ENCODE peak calls at places on chromosomes 5 and 9, in four cellular contexts. B, O, K and W are unnamed samples.

GRCh38 chr5:38528162-38528703 is 28.2 kb downstream of the LIFR start:
- DNase-seq in B (no peak), K (no peak), O (no peak), W (no peak)

GRCh38 chr5:56522972-56523371 is 289.8 kb upstream of the ANKRD55 start:
- DNase-seq in B (no peak), K (no peak), O (no peak), W (no peak)

GRCh38 chr9:134025606-134026541 is 593 bp downstream of the BRD3OS start:
- DNase-seq in O (peak; percentile 51), B (peak; percentile 77), K (no peak), W (no peak)

GRCh38 chr9:69136781-69137180 is 37.3 kb upstream of the TJP2 start:
- DNase-seq in B (no peak), K (no peak), O (no peak), W (no peak)

GRCh38 chr5:37717276-37717612 is 122.6 kb downstream of the GDNF start:
- DNase-seq in B (no peak), K (no peak), O (no peak), W (no peak)

GRCh38 chr5:169970911-169971436 is 9.3 kb downstream of the INSYN2B start:
- DNase-seq in B (no peak), O (peak; percentile 98), K (no peak), W (peak; percentile 74)

GRCh38 chr9:136856078-136856474 is 3.9 kb downstream of the MAMDC4 start:
- DNase-seq in B (no peak), O (no peak), K (no peak), W (no peak)

GRCh38 chr5:97425511-97425910 is 242.5 kb upstream of the RIOK2 start:
- DNase-seq in B (no peak), O (peak; percentile 13), K (no peak), W (no peak)

GRCh38 chr5:26339576-26339975 is 698.8 kb downstream of the CDH9 start:
- DNase-seq in K (no peak), B (no peak), O (no peak), W (no peak)

GRCh38 chr9:120980951-120981350 is 54.4 kb upstream of the TRAF1 start:
- DNase-seq in K (no peak), B (no peak), O (no peak), W (no peak)

GRCh38 chr9:99485461-99485860 is 263.4 kb downstream of the SEC61B start:
- DNase-seq in K (no peak), O (no peak), B (no peak), W (no peak)

GRCh38 chr9:121560921-121561320 is 61.3 kb upstream of the GGTA1 start:
- DNase-seq in K (no peak), B (no peak), O (no peak), W (no peak)

GRCh38 chr9:33198163-33198562 is 31.0 kb upstream of the B4GALT1 start:
- DNase-seq in B (no peak), K (no peak), O (no peak), W (no peak)

GRCh38 chr5:74206571-74207550 is 433.7 kb downstream of the ENC1 start:
- DNase-seq in B (peak; percentile 39), O (peak; percentile 61), K (peak; percentile 27), W (peak; percentile 34)

GRCh38 chr5:35938518-35939227 is at the start of gene CAPSL:
- DNase-seq in K (no peak), B (peak; percentile 81), O (peak; percentile 84), W (peak; percentile 39)

GRCh38 chr5:102312586-102312985 is 16.5 kb upstream of the SLCO4C1 start:
- DNase-seq in K (no peak), O (no peak), B (peak; percentile 16), W (no peak)

GRCh38 chr9:135559606-135560005 is 1.9 kb upstream of the PAEP start:
- DNase-seq in K (no peak), B (no peak), O (no peak), W (no peak)

GRCh38 chr5:142186821-142187594 is 78.4 kb downstream of the NDFIP1 start:
- DNase-seq in K (no peak), B (no peak), O (no peak), W (no peak)

GRCh38 chr5:159877894-159878448 is 38.3 kb upstream of the ADRA1B start:
- DNase-seq in K (no peak), O (no peak), B (no peak), W (no peak)

GRCh38 chr9:2826291-2826690 is 17.6 kb downstream of the PUM3 start:
- DNase-seq in K (no peak), O (no peak), B (no peak), W (no peak)

GRCh38 chr5:150372626-150373025 is 15.1 kb downstream of the TCOF1 start:
- DNase-seq in O (no peak), K (no peak), B (no peak), W (no peak)

GRCh38 chr5:132258102-132259060 is 885 bp downstream of the PDLIM4 start:
- DNase-seq in B (peak; percentile 53), O (peak; percentile 70), K (no peak), W (no peak)

GRCh38 chr5:180873628-180874520 is 12.8 kb upstream of the ZFP62 start:
- DNase-seq in K (no peak), O (no peak), B (no peak), W (no peak)

GRCh38 chr9:34328983-34329832 is at the start of the genes KIF24 and NUDT2:
- DNase-seq in B (peak; percentile 100), K (peak; percentile 88), O (peak; percentile 99), W (peak; percentile 99)

GRCh38 chr5:133912951-133913350 is 55.5 kb downstream of the C5orf15 start:
- DNase-seq in O (no peak), B (no peak), K (no peak), W (no peak)
- H3K27ac ChIP-seq in O (no peak overlapping the region), B (no peak overlapping the region), K (no peak overlapping the region), W (no peak overlapping the region)

GRCh38 chr9:123376218-123377071 is 20.4 kb downstream of the CRB2 start:
- DNase-seq in K (no peak), B (no peak), O (no peak), W (no peak)

GRCh38 chr9:123377211-123377971 is 21.4 kb downstream of the CRB2 start:
- DNase-seq in B (no peak), O (no peak), K (no peak), W (no peak)

GRCh38 chr9:123378956-123379660 is 23.1 kb downstream of the CRB2 start:
- DNase-seq in B (no peak), O (no peak), K (no peak), W (no peak)

GRCh38 chr9:123375725-123376132 is 19.7 kb downstream of the CRB2 start:
- DNase-seq in K (no peak), B (peak; percentile 86), O (peak; percentile 36), W (no peak)

DNA sequence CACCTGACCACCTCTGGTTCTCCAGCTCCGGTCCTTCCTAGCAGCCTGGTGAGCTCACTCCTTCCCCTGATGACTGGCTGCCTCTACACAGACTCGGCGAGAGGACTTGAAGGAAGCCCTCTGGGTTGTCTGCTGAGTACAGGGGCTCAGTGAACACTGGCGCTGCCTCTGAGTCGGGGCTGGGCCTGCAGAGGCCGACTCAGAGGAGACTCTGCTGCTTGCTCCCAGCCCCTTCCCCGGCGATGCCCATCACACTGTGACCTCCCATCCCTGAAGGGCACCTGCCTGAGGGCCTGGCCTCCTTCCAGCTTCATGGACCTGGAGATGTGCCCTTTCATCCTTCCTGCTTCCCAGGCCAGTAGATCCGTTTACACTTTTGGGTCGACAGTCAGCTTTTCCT is 22.0 kb downstream of the CRB2 start:
- DNase-seq in K (no peak), O (no peak), B (no peak), W (no peak)
- H3K27ac ChIP-seq in K (no peak overlapping the region), O (no peak overlapping the region), B (no peak overlapping the region), W (no peak overlapping the region)

GRCh38 chr5:133928690-133929393 is 39.6 kb downstream of the C5orf15 start:
- DNase-seq in O (no peak), B (no peak), K (no peak), W (no peak)

GRCh38 chr5:133930824-133931111 is 37.7 kb downstream of the C5orf15 start:
- DNase-seq in K (no peak), B (no peak), O (no peak), W (no peak)

GRCh38 chr5:133931546-133931945 is 36.9 kb downstream of the C5orf15 start:
- DNase-seq in K (no peak), B (no peak), O (no peak), W (no peak)

GRCh38 chr5:133932441-133933168 is 35.8 kb downstream of the C5orf15 start:
- DNase-seq in K (no peak), B (no peak), O (no peak), W (no peak)

GRCh38 chr5:133930061-133930823 is 38.2 kb downstream of the C5orf15 start:
- DNase-seq in B (no peak), O (no peak), K (no peak), W (no peak)
- H3K27ac ChIP-seq in B (no peak overlapping the region), O (no peak overlapping the region), K (no peak overlapping the region), W (no peak overlapping the region)

DNA sequence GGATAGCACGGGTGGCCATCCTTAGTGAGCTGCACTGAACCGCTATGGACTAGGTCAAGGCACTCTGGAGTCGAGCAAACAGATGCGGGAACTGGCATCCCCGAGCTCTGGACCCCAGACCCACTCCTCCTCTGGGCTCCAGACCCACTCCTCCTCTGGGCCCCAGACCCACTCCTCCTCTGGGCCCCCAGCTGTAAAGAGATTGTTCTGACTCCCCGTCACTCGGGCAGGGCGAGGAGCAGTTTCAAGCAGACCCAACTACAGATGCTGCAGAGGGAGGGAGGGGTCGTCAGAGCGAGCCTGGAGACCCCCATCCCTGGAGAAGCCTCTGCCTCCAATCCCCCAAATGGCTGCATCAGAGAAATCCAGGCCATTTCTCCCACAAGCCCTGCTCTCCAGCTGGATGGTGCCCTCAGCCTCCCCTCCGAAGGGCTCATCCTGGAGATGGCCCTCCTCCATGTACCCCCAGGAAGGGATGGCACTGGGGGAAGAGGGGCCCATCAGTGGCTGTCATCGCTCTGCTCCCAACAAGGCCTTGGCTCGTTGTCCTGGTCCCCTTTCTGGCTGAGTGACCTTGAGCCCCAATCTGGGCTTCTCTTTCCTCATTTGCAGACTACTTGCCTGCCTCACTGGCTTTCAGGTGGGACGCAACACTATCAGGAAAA is 38.7 kb downstream of the DUSP1 start:
- DNase-seq in K (no peak), B (no peak), O (no peak), W (no peak)
- H3K27ac ChIP-seq in K (no peak overlapping the region), B (peak overlapping the region; percentile 97), O (peak overlapping the region; percentile 100), W (peak overlapping the region; percentile 98)

DNA sequence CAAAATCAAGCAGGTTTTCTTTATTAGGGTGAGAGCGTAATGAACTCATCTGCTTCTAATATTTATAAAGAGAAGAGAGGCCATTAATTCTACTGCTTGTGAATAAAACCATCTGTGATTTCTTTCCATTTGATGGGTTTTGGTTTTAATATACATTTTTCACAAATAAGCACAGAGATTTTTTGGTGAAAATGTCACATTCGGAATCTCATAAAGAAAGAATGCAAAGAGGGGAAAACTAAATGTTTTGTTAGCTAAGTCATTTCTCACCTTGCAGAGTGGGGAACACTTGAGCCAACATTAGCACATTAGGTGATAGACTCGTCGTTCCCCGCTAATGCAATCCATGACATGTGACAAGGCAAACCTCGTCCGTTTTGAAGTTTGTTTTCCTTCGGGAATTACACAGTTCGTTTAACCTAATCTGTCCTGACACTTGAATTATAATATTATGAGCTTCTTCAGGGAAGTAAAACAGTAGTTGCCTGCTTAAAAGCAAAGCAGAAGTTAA is 95.9 kb upstream of the LMX1B start:
- DNase-seq in O (no peak), B (no peak), K (no peak), W (no peak)
- H3K27ac ChIP-seq in O (no peak overlapping the region), B (peak overlapping the region; percentile 25), K (no peak overlapping the region), W (no peak overlapping the region)

GRCh38 chr9:90310523-90310879 is 332.1 kb downstream of the DIRAS2 start:
- DNase-seq in K (no peak), B (no peak), O (no peak), W (no peak)

GRCh38 chr9:90306118-90306517 is 336.5 kb downstream of the DIRAS2 start:
- DNase-seq in B (no peak), O (no peak), K (no peak), W (no peak)

GRCh38 chr9:90308746-90309145 is 333.9 kb downstream of the DIRAS2 start:
- DNase-seq in O (no peak), K (no peak), B (no peak), W (no peak)

GRCh38 chr9:90309809-90310522 is 332.7 kb downstream of the DIRAS2 start:
- DNase-seq in O (no peak), K (no peak), B (peak; percentile 38), W (no peak)

GRCh38 chr9:90307177-90307833 is 335.3 kb downstream of the DIRAS2 start:
- DNase-seq in K (no peak), B (peak; percentile 48), O (no peak), W (no peak)
- H3K27ac ChIP-seq in K (no peak overlapping the region), B (peak overlapping the region; percentile 67), O (no peak overlapping the region), W (no peak overlapping the region)